ENCODE peak calls at places on chromosomes 4 and X, in four cellular contexts. J is GM12878, U is K562, L is Panc1. F is an unnamed sample.

GRCh38 chr4:140755811-140756291 is 334 bp downstream of the TBC1D9 start:
- DNase-seq in J (no peak), U (no peak), L (no peak), F (no peak)

GRCh38 chrX:40154853-40155616 is 57.3 kb upstream of the BCOR start:
- DNase-seq in J (no peak), U (peak), L (no peak), F (peak)

GRCh38 chrX:30302957-30303356 is 6.2 kb downstream of the NR0B1 start:
- DNase-seq in J (no peak), U (no peak), L (no peak), F (no peak)

GRCh38 chr4:186798951-186799659 is 75.4 kb upstream of the FAT1 start:
- DNase-seq in J (no peak), U (no peak), L (no peak), F (no peak)

GRCh38 chr4:55008166-55009056 is 117.0 kb downstream of the KDR start:
- DNase-seq in J (no peak), U (peak), L (no peak), F (no peak)

GRCh38 chrX:15946783-15947550 is 92.4 kb upstream of the AP1S2 start:
- DNase-seq in J (no peak), U (no peak), L (no peak), F (no peak)

GRCh38 chr4:74446193-74446868 is 1.4 kb downstream of the AREG start:
- DNase-seq in J (no peak), U (no peak), L (no peak), F (no peak)

GRCh38 chrX:40389555-40389954 is 191.2 kb upstream of the ATP6AP2 start:
- DNase-seq in J (no peak), U (no peak), L (no peak), F (no peak)

GRCh38 chr4:118351851-118352827 is 664 bp downstream of the PRSS12 start:
- DNase-seq in J (no peak), U (no peak), L (no peak), F (peak)

GRCh38 chr4:95701500-95701899 is 138.4 kb upstream of the PDHA2 start:
- DNase-seq in J (no peak), U (no peak), L (no peak), F (no peak)

GRCh38 chr4:147160908-147161513 is 215.3 kb upstream of the TTC29 start:
- DNase-seq in J (no peak), U (peak), L (peak), F (peak)

DNA sequence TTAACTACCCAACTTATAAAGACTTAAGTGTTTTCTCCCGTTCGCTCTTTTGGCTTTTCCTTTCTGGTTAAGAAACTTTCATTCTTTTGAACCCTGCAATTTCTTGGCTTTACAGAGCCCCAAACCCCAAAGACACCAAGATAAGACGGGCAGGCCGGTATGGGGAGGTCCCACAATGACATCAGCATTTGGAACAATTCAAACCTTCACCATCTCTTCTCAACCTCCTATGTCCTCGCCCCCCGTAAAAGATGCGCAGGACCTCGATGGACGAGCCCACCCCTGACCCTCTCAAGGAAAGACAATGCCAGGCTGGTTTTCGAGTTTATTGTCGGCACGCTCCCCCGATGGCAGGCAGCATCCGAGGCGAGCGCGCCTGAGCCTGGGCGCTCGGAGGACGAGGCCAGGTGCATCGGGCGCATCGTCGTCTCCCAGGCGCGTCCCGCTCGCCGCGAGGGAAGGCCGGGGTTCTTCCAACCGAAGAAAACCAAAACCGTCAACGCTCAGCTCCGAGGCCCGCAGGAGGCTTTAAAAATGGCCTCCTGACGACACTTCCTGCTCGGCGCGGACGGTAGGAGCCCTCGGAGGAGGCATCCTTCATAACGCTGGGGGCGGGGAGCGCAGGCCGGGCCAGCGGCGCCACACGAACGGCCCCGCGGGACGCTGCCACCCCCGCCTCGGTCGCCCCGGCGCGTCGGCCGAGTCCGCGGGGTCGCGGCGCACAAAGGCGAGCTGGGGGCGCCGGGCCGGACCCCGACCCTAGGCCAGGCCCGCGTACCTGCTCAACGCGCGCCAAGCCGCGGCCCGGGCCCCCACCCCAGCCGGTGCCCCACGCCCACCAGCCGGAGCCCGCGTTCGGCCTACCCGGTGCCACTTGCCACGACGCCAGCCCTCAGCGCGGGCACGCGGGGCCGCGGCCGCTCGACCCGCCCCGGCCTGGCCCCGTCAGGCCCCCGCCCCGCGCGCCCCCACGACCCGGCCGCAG is 664 bp downstream of the ZNF518B start:
- DNase-seq in J (no peak), U (peak), L (no peak), F (no peak)
- TF ChIP-seq SIN3A in J (peak), U (no peak), L (peak), F (no peak)

GRCh38 chr4:26175016-26175786 is 145.6 kb upstream of the RBPJ start:
- DNase-seq in J (peak), U (no peak), L (no peak), F (no peak)
- TF ChIP-seq SIN3A in J (no peak), U (no peak), L (no peak), F (no peak)

GRCh38 chr4:102281171-102281842 is 64.0 kb downstream of the SLC39A8 start:
- DNase-seq in J (no peak), U (no peak), L (no peak), F (no peak)
- TF ChIP-seq SIN3A in J (no peak), U (no peak), L (no peak), F (no peak)

GRCh38 chr4:48112017-48112667 is 21.9 kb downstream of the TXK start:
- DNase-seq in J (no peak), U (no peak), L (no peak), F (no peak)

GRCh38 chr4:48105230-48105629 is 28.8 kb downstream of the TXK start:
- DNase-seq in J (no peak), U (no peak), L (no peak), F (no peak)

GRCh38 chr4:48110452-48110978 is 23.5 kb downstream of the TXK start:
- DNase-seq in J (no peak), U (no peak), L (no peak), F (no peak)

GRCh38 chr4:48108309-48109073 is 25.6 kb downstream of the TXK start:
- DNase-seq in J (no peak), U (no peak), L (no peak), F (no peak)

DNA sequence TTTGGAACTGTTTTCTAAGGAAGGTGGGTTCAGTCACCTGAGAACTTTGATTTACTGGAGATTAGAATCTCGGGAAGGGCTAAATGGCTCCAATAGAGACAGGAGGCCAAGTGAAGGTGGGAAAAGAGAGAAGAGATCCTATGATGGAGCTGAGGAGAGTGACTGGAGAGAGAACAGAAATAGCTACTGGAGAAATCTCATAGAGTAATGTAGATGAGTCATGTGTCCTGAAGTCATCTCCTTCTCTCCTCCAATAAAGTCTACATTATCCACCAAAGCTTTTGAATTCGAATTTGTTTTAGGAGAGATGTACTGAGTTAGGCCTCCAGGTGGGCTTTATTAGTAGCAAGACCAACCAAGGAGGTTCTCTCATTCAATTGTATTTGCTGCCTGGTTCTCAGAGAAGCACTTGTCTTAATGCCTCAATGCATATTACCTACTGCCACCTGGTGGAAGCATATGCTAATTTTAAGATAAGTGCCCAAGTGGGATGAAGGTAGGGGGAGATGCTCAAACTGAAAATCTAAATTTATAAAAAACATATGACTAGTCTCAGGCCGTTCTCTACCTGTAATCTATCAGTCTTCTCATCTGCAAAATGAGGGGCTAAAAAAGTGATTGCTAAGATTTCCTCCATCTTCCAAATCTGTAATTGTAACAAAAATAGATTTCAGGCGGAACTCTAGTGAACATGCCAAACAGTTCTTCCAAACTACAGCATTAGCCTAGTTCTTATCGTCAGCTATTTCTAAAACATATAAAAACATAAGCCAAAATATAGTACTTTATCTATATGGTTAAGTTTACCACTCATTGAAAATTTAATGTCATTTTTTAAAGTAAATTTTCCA is 24.4 kb downstream of the TXK start:
- DNase-seq in J (no peak), U (no peak), L (peak), F (peak)
- TF ChIP-seq SIN3A in J (no peak), U (no peak), L (no peak), F (no peak)

GRCh38 chr4:7782783-7783182 is 156.9 kb downstream of the AFAP1 start:
- DNase-seq in J (no peak), U (no peak), L (no peak), F (no peak)

GRCh38 chr4:7779194-7779768 is 160.4 kb downstream of the AFAP1 start:
- DNase-seq in J (no peak), U (no peak), L (no peak), F (no peak)

GRCh38 chr4:7781993-7782392 is 157.7 kb downstream of the AFAP1 start:
- DNase-seq in J (no peak), U (no peak), L (no peak), F (no peak)

GRCh38 chr4:7780751-7781348 is 158.8 kb downstream of the AFAP1 start:
- DNase-seq in J (no peak), U (no peak), L (no peak), F (no peak)

GRCh38 chr4:7781361-7781760 is 158.3 kb downstream of the AFAP1 start:
- DNase-seq in J (no peak), U (peak), L (no peak), F (no peak)
- TF ChIP-seq SIN3A in J (no peak), U (no peak), L (no peak), F (no peak)

DNA sequence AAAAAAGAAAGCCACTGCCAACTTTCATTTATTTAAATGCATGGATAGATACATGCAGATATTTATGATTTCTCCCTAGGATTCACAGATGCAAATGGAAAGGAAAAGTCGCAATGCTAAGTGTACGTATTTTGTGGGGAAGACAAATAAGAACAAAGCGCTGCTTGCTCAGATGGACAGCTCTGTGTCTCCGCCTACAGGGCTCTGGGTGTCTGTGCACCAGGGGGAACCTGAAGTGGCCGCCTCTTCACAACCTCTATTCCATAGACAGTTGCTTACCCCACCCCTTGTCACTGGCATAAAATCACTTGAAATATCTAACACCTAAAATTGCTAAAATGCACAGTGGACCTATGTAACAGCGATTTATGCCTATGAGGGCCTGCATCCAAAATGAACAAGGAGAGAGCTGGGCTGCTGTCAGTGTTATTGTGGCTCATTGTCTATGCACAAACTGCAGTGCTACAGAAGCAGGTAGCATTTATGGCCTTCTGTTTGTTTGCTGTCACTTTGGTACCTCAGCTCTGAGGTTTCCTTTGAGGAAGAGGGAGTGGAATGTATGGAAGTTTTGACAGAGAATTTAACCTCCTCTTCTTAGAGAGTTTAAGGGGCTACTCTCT is 58.6 kb upstream of the PAGE1 start:
- DNase-seq in J (no peak), U (peak), L (no peak), F (peak)
- TF ChIP-seq SIN3A in J (no peak), U (no peak), L (no peak), F (no peak)

DNA sequence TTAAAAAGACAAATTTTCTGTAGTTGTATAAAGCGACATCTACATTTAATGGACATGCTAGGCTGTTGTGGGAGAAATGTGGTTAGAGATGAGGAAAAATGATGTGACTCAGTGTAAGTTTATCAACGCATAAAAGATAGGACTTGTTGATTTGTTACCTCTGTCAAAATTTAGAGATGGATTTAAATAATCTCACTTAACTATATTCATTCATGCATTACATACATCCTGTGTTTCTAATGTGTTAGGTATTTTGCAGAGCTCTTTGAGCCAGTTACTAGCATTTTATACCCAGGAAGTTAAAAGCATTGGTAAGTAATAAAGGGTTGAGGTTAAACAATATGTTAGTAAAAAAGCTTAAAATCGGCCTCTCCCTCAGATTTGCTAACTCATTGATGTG is 34.3 kb downstream of the METAP1 start:
- DNase-seq in J (no peak), U (no peak), L (no peak), F (no peak)
- TF ChIP-seq SIN3A in J (no peak), U (no peak), L (no peak), F (no peak)

DNA sequence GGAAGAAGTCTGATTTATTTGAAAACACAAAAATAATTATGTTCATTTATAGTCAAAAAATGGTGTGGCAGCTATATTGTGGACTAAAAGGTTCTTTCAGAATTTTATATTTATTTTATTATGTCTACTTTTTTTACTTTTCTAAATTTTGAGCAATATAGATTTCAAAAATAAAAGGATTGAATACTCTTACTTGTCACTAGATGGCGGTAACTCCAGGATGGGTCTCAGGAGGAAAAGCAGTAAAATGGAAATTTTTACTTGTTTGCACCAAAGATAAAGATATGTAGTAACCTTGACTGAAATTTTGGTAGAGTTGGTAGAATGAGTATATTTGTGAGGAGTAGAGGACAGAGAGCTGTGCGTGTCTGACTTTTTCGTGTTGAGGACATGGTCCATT is 14.5 kb upstream of the DACH2 start:
- DNase-seq in J (no peak), U (no peak), L (no peak), F (no peak)
- TF ChIP-seq SIN3A in J (no peak), U (no peak), L (no peak), F (no peak)

GRCh38 chrX:151397741-151398070 is 700 bp downstream of the VMA21 start:
- DNase-seq in J (no peak), U (peak), L (no peak), F (no peak)
- TF ChIP-seq SIN3A in J (no peak), U (no peak), L (no peak), F (no peak)

DNA sequence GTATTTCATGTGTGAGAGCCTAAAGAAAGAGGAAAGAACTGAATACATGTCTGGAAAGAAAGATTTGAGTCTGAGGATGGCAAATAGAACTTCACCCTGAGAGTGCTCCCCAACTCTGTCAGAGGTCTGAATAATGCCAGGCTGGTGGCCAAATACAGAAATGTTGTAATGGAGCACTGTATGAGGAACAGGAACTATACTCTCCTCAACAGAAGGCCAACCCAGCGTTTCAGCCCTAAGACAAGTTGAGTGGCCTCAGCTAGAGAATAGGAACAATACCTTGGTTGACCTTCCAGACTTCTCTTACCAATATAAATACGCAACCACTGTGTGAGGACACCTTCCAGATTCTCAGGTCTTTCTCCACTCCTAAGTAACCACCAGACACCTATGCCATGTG is 94.5 kb upstream of the STIM2 start:
- DNase-seq in J (no peak), U (no peak), L (no peak), F (no peak)
- TF ChIP-seq SIN3A in J (no peak), U (no peak), L (no peak), F (no peak)